ENCODE peak calls at places on chromosomes 13 and 19, in six cellular contexts. X is bronchial epithelial cell, S is breast epithelium, W is OCI-LY7, Y is body of pancreas, U is uterus. F is an unnamed sample.

GRCh38 chr13:23433171-23434153 is at the start of gene SACS:
- DNase-seq in X (no peak), S (no peak), Y (peak), W (no peak), U (no peak), F (no peak)

GRCh38 chr19:43634877-43635560 is 4.6 kb downstream of the CADM4 start:
- DNase-seq in U (no peak), Y (no peak), W (peak), S (no peak), X (no peak), F (no peak)

GRCh38 chr19:37817180-37817911 is 38.0 kb upstream of the ZNF573 start:
- DNase-seq in X (peak), Y (peak), W (no peak), U (peak), S (peak), F (peak)

GRCh38 chr13:39815345-39816111 is 160.1 kb downstream of the COG6 start:
- DNase-seq in Y (no peak), W (no peak), U (no peak), S (no peak), X (no peak), F (no peak)

GRCh38 chr13:24083722-24084421 is 76.6 kb upstream of the SPATA13 start:
- DNase-seq in X (no peak), U (no peak), W (no peak), Y (no peak), S (no peak), F (no peak)

GRCh38 chr13:79810018-79810417 is 329.1 kb downstream of the NDFIP2 start:
- DNase-seq in W (no peak), X (no peak), U (no peak), S (no peak), Y (no peak), F (no peak)

GRCh38 chr19:48881741-48882657 is 9.8 kb downstream of the PPP1R15A start:
- DNase-seq in X (no peak), Y (no peak), S (no peak), W (peak), U (no peak), F (no peak)

GRCh38 chr13:72293206-72293605 is 426.2 kb upstream of the DACH1 start:
- DNase-seq in S (no peak), W (no peak), U (no peak), Y (no peak), X (peak), F (no peak)

GRCh38 chr19:12603714-12604113 is 6.9 kb downstream of the ZNF490 start:
- DNase-seq in X (no peak), W (peak), S (no peak), U (no peak), Y (no peak), F (no peak)

GRCh38 chr19:10403137-10404021 is at the start of gene CDC37:
- DNase-seq in S (peak), X (peak), W (peak), Y (peak), U (peak), F (peak)

GRCh38 chr19:19568802-19569756 is 31.0 kb downstream of the CILP2 start:
- DNase-seq in U (no peak), X (peak), Y (no peak), S (no peak), W (no peak), F (no peak)

GRCh38 chr19:1324792-1325567 is 39.3 kb downstream of the EFNA2 start:
- DNase-seq in X (peak), S (peak), U (peak), Y (peak), W (no peak), F (peak)

GRCh38 chr19:12932392-12933286 is 872 bp downstream of the FARSA start:
- DNase-seq in X (no peak), S (no peak), Y (no peak), W (no peak), U (no peak), F (no peak)

GRCh38 chr19:55536951-55537740 is at the start of gene SBK2:
- DNase-seq in Y (no peak), W (peak), S (no peak), X (no peak), U (no peak), F (no peak)
- TF ChIP-seq CTCF in Y (no peak), W (peak), S (no peak), X (peak), U (no peak), F (no peak)

GRCh38 chr13:43492745-43493144 is 294.0 kb downstream of the ENOX1 start:
- DNase-seq in U (no peak), X (no peak), S (no peak), W (no peak), Y (no peak), F (no peak)

GRCh38 chr13:43489168-43489730 is 297.5 kb downstream of the ENOX1 start:
- DNase-seq in S (no peak), W (no peak), U (peak), Y (no peak), X (no peak), F (no peak)

GRCh38 chr13:43493496-43494000 is 293.2 kb downstream of the ENOX1 start:
- DNase-seq in S (no peak), Y (no peak), U (no peak), W (no peak), X (peak), F (no peak)

GRCh38 chr13:43494206-43494605 is 292.6 kb downstream of the ENOX1 start:
- DNase-seq in W (no peak), S (no peak), Y (no peak), X (peak), U (no peak), F (no peak)

GRCh38 chr13:43492281-43492680 is 294.5 kb downstream of the ENOX1 start:
- DNase-seq in U (no peak), S (no peak), X (no peak), Y (no peak), W (no peak), F (no peak)
- TF ChIP-seq CTCF in U (no peak), S (no peak), X (no peak), Y (no peak), W (no peak), F (no peak)

GRCh38 chr13:49443689-49444516 is at the start of the genes CAB39L and SETDB2:
- DNase-seq in Y (peak), S (peak), U (peak), W (peak), X (peak), F (peak)
- TF ChIP-seq CTCF in Y (peak), S (peak), U (peak), W (peak), X (peak), F (no peak)

GRCh38 chr13:64441740-64442139 is 2788.4 kb downstream of the PCDH9 start:
- DNase-seq in Y (no peak), U (no peak), S (no peak), X (no peak), W (no peak), F (no peak)

DNA sequence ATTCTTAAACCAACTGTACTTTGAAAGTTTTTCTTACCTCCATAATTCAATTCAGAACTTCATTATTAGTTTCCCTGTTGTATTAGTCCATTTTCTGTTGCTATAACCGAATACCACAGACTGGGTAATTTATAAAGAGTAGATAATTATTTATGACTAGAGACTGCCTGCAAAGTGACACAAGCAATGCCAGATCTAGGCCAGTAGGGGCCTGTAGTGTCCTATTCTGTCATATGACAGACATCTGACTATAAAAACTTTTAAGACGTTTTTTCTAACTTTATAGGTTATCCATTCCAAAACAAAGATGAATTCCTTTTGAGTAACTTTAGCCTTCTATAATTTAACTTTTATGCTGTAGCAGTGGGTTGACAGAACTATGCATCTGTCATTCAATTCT is 2783.8 kb downstream of the PCDH9 start:
- DNase-seq in S (no peak), X (no peak), Y (no peak), U (no peak), W (no peak), F (no peak)
- TF ChIP-seq CTCF in S (no peak), X (peak), Y (no peak), U (no peak), W (peak), F (no peak)

DNA sequence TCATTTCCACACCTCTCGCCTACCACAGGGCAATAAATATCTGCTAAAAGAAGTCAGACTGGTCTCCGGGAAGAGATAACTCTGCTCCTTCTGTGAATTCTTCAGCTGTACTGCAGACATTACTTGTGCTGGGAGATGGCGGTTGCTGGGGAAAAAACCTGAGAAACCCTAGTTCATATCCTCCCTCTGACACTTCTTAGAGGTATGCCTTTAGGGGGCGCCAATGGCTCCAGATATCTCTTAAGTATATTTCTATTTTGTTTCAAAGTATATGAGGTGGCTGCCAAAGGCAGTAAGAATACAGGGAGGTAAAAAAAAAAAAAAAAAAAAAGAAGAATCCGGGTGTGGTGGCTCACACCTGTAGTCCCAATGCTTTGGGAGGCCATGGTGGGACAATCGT is 175.2 kb downstream of the PAN3 start:
- DNase-seq in U (no peak), S (no peak), W (peak), X (no peak), Y (no peak), F (no peak)
- TF ChIP-seq CTCF in U (no peak), S (no peak), W (peak), X (no peak), Y (no peak), F (no peak)

GRCh38 chr13:47081246-47081645 is 184.4 kb upstream of the HTR2A start:
- DNase-seq in S (no peak), X (no peak), Y (no peak), U (no peak), W (no peak), F (no peak)
- TF ChIP-seq CTCF in S (no peak), X (no peak), Y (no peak), U (no peak), W (no peak), F (no peak)

GRCh38 chr19:18322759-18323460 is at the start of gene LSM4:
- DNase-seq in W (peak), U (peak), Y (peak), X (peak), S (peak), F (peak)
- TF ChIP-seq CTCF in W (peak), U (no peak), Y (no peak), X (peak), S (no peak), F (no peak)

F was measured in omental fat pad.